ENCODE peak calls at places on chromosome 5, in nine cellular contexts. S, Q, G, M, P, A, U, B and O are unnamed samples.

GRCh38 chr5:67089200-67089725 is 107.3 kb downstream of the CD180 start:
- DNase-seq in B (peak), M (no peak), P (no peak), A (no peak), G (no peak), U (no peak), S (no peak), Q (peak), O (no peak)

GRCh38 chr5:106894964-106895363 is 775.8 kb downstream of the EFNA5 start:
- DNase-seq in B (no peak), S (no peak), A (no peak), P (no peak), Q (no peak), M (no peak), G (no peak), U (no peak), O (no peak)

GRCh38 chr5:102811962-102812361 is 56.9 kb downstream of the PAM start:
- DNase-seq in Q (no peak), M (no peak), P (no peak), U (no peak), B (no peak), G (no peak), S (no peak), A (no peak), O (no peak)

GRCh38 chr5:89396262-89396975 is 513.4 kb upstream of the MEF2C start:
- DNase-seq in G (peak), A (no peak), B (no peak), P (no peak), M (no peak), U (no peak), S (no peak), Q (no peak), O (no peak)

GRCh38 chr5:68037541-68037940 is 178.0 kb upstream of the PIK3R1 start:
- DNase-seq in U (no peak), A (no peak), S (no peak), Q (no peak), P (no peak), B (no peak), G (no peak), M (no peak), O (no peak)

GRCh38 chr5:146699729-146700430 is 178.7 kb downstream of the PPP2R2B start:
- DNase-seq in G (no peak), U (no peak), A (no peak), M (no peak), S (no peak), B (no peak), P (no peak), Q (no peak), O (no peak)

GRCh38 chr5:172646716-172647285 is 5.7 kb downstream of the NEURL1B start:
- DNase-seq in M (peak), G (no peak), Q (no peak), A (no peak), S (no peak), B (no peak), U (no peak), P (no peak), O (no peak)

GRCh38 chr5:65102501-65102825 is 333.7 kb downstream of the CWC27 start:
- DNase-seq in P (no peak), Q (no peak), U (no peak), S (no peak), G (no peak), M (no peak), B (no peak), A (no peak), O (no peak)

GRCh38 chr5:135141303-135142268 is 107.6 kb upstream of the PITX1 start:
- DNase-seq in A (no peak), B (no peak), P (no peak), Q (no peak), U (no peak), S (no peak), G (no peak), M (no peak), O (no peak)

GRCh38 chr5:118044169-118044568 is 944.2 kb downstream of the DTWD2 start:
- DNase-seq in B (no peak), S (no peak), Q (no peak), P (no peak), A (no peak), U (no peak), G (no peak), M (no peak), O (no peak)

GRCh38 chr5:179065703-179066102 is 5.5 kb downstream of the ZNF354C start:
- DNase-seq in M (no peak), U (no peak), Q (no peak), G (no peak), B (no peak), A (no peak), S (no peak), P (no peak), O (no peak)

GRCh38 chr5:33297760-33298216 is 143.0 kb upstream of the TARS1 start:
- DNase-seq in M (peak), B (no peak), S (no peak), G (no peak), A (no peak), P (no peak), U (no peak), Q (no peak), O (no peak)

GRCh38 chr5:179154991-179155955 is 95.1 kb downstream of the ZNF354C start:
- DNase-seq in M (peak), B (no peak), P (no peak), S (no peak), G (no peak), A (no peak), Q (no peak), U (no peak), O (no peak)

GRCh38 chr5:10885026-10885425 is 124.0 kb upstream of the DAP start:
- DNase-seq in A (no peak), M (no peak), S (no peak), G (no peak), B (no peak), P (no peak), Q (peak), U (no peak), O (peak)

GRCh38 chr5:116274251-116274650 is 189.4 kb downstream of the COMMD10 start:
- DNase-seq in M (no peak), Q (no peak), P (no peak), B (no peak), G (no peak), U (no peak), S (no peak), A (no peak), O (no peak)

GRCh38 chr5:116273458-116274242 is 188.8 kb downstream of the COMMD10 start:
- DNase-seq in A (no peak), M (no peak), B (no peak), P (no peak), S (no peak), U (no peak), G (peak), Q (no peak), O (no peak)

GRCh38 chr5:116275282-116275681 is 190.5 kb downstream of the COMMD10 start:
- DNase-seq in B (no peak), G (no peak), Q (no peak), P (no peak), M (no peak), S (no peak), U (no peak), A (no peak), O (no peak)

GRCh38 chr5:116271432-116271831 is 186.6 kb downstream of the COMMD10 start:
- DNase-seq in P (no peak), B (no peak), A (no peak), U (no peak), S (no peak), Q (no peak), M (no peak), G (no peak), O (no peak)

DNA sequence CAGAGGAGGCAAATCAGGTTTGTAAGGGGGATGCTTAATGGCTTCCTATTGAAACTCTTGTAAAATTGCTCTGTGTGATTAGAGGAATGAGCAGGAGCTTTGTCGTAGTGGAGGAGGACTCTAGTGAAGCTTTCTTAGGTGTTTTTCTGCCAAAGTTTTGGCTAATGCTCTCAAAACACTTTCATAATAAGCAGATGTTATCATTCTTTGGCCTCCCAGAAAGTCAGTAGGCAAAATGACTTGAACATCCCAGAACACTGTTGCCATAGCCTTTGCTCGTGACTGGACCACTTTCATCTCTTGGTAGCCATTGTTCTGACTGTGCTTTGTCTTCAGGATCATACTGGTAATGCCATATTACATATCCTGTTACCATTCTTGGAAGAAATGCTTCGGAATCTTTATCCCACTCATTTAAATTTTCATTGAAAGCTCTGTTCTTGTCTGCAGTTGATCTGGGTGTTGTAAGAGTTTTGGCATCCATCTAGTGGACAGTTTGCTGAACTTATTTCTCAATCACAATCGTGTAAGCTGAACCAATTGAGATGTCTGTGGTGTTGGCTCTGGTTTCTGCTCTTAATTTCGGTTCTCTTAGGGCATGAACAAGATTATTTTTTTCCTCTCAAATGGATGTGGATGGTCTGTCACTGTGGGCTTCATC is 187.6 kb downstream of the COMMD10 start:
- DNase-seq in A (no peak), B (no peak), G (no peak), S (no peak), P (no peak), M (no peak), Q (no peak), U (no peak), O (no peak)
- TF ChIP-seq CTCF in A (no peak), B (no peak), G (peak), S (no peak), P (no peak), M (peak), Q (peak), U (peak), O (no peak)

DNA sequence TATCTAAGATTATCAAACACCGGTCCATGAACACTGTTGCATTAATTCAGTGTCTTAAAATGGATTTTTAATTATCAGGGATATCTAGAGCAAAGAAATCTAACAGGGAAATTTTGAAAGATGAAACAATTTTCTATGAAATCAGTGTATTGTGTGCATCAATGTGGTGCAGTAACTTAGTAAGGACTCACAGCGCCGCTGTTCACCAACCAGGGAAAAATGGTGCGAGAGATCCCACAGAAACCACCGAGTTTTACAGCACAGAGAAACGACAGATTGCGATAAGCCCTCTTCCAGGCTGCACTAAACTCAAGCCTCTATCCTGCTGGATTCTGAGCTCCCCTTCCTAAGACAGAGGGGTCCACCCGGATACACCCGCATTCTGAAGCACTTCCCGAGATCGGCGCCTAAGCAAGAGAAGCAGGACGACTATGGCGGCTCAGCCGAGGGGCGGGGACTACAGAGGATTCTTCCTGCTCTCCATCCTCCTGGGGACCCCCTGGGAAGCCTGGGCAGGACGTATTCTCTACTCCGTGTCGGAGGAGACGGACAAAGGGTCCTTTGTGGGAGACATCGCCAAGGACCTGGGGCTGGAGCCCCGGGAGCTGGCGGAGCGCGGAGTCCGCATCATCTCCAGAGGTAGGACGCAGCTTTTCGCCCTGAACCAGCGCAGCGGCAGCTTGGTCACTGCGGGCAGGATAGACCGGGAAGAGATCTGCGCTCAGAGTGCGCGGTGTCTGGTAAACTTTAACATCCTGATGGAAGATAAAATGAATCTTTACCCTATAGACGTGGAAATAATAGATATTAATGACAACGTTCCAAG is at the start of gene PCDHGA7:
- DNase-seq in S (no peak), M (no peak), P (no peak), B (no peak), Q (no peak), G (no peak), A (no peak), U (peak), O (no peak)
- TF ChIP-seq CTCF in S (no peak), M (no peak), P (no peak), B (no peak), Q (peak), G (no peak), A (no peak), U (no peak), O (no peak)

DNA sequence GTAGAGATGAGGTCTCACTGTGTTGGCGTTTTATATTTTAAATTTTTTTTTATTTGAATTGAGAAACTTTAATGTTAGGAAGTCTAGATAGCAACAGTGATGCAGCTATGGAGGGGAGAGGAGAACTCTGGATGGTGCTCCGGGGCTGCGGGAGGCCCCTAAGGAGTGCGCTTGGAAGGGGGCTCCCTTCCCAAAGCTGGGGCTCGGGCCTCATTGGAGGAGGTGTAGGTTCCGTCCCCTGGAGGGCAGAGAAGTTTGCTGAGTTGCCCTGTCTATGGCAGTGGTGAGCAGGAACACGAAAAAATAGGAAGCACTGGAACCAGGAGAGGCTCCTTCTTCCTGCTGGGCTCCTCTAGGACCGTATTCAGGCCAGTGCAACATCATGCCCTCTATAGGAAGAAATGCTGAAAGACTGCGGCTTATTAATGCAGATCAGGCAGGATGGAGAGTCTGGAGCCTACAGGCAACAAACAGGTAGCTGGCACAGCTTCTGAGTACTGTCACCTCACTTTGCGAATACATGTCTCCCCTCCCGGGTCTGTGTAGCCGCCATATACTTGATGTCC is 16.1 kb downstream of the AHRR start:
- DNase-seq in Q (no peak), M (peak), A (no peak), U (no peak), G (no peak), S (no peak), P (no peak), B (peak), O (peak)
- TF ChIP-seq CTCF in Q (peak), M (peak), A (no peak), U (peak), G (peak), S (no peak), P (no peak), B (no peak), O (peak)

GRCh38 chr5:77957931-77958476 is 181.9 kb upstream of the TBCA start:
- DNase-seq in A (no peak), M (peak), U (no peak), G (no peak), S (peak), B (no peak), P (no peak), Q (no peak), O (no peak)
- TF ChIP-seq CTCF in A (no peak), M (peak), U (peak), G (no peak), S (no peak), B (no peak), P (no peak), Q (no peak), O (no peak)

DNA sequence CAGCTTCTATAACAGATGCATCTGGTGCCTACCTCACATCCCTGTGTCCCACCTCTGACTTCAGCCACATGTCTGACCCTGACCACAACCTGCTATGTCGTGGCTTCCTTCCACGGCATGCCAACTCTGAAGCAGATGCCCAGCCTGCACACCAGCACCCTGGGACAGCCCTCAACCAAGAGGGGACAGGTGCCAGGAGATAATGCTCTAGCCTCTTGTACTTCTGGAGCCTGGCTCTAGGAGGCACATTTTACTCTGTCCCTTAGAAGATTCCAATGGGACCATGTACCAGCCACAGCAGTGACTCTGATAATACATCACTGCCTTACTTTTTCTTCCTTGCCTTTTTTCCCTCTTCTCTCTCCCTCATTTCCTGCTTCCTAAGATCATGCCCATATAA is 51.4 kb downstream of the EBF1 start:
- DNase-seq in U (no peak), S (no peak), Q (no peak), P (no peak), A (no peak), G (no peak), B (no peak), M (no peak), O (no peak)
- TF ChIP-seq CTCF in U (no peak), S (no peak), Q (no peak), P (no peak), A (no peak), G (no peak), B (no peak), M (peak), O (no peak)

DNA sequence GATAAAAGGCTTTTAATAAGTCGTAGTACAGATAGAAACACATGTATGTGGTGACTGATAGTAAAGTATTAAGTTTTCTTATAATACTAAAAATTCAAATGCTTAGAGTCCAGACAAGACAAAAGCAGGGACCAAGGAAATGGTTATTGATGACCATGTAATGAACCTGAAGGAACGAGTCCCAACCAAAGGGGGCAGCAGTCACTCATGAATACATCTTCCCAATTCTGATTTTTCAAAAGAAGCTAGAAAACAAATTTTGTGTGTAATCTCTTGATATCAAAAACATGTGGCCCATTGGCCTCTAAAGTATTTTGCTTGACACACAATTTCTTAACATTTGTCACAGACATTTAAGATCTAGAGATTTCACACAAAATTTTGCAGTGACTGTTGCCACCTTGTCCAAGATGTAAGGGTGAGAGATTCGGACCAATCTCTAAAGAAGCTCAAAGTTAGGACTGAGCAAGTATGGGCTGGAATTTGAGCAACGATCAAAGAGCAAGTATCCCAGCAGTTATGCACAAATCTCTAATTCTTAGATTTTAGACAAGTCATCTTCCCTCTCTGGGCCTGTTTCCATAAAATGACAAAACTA is 66.8 kb downstream of the ARL15 start:
- DNase-seq in A (no peak), M (peak), Q (peak), B (no peak), G (no peak), U (no peak), S (no peak), P (no peak), O (no peak)
- TF ChIP-seq CTCF in A (peak), M (peak), Q (peak), B (peak), G (peak), U (peak), S (peak), P (peak), O (peak)